ENCODE peak calls at places on chromosome 4, in four cellular contexts. B is effector memory CD4-positive, alpha-beta T cell; U is right cardiac atrium; Z is SHP77. I is an unnamed sample.

GRCh38 chr4:137909910-137910309 is 332.2 kb downstream of the SLC7A11 start:
- DNase-seq in B (no peak), U (peak; percentile 31), Z (peak; percentile 59), I (no peak)

GRCh38 chr4:4995103-4995761 is 24.0 kb downstream of the CYTL1 start:
- DNase-seq in B (no peak), Z (peak; percentile 19), U (peak; percentile 77), I (no peak)

GRCh38 chr4:41693629-41694028 is 54.9 kb downstream of the PHOX2B start:
- DNase-seq in B (no peak), U (no peak), Z (no peak), I (no peak)

GRCh38 chr4:26124753-26125236 is 196.0 kb upstream of the RBPJ start:
- DNase-seq in B (no peak), Z (no peak), U (no peak), I (no peak)

GRCh38 chr4:114209589-114209988 is 230.1 kb upstream of the ARSJ start:
- DNase-seq in U (no peak), Z (no peak), B (no peak), I (no peak)

GRCh38 chr4:186666252-186666651 is 57.4 kb downstream of the FAT1 start:
- DNase-seq in Z (no peak), U (no peak), B (no peak), I (no peak)

GRCh38 chr4:82745173-82745842 is 53.3 kb downstream of the SCD5 start:
- DNase-seq in U (no peak), Z (no peak), B (no peak), I (no peak)

GRCh38 chr4:142036795-142037583 is 400.6 kb downstream of the IL15 start:
- DNase-seq in Z (no peak), U (no peak), B (no peak), I (no peak)

GRCh38 chr4:154999950-155000578 is 208.4 kb upstream of the NPY2R start:
- DNase-seq in U (no peak), Z (no peak), B (no peak), I (no peak)

GRCh38 chr4:4392501-4393183 is 5.7 kb downstream of the NSG1 start:
- DNase-seq in U (no peak), B (no peak), Z (no peak), I (no peak)

GRCh38 chr4:182245541-182246245 is 2.5 kb downstream of the TENM3 start:
- DNase-seq in Z (no peak), U (no peak), B (no peak), I (no peak)

GRCh38 chr4:39045791-39046221 is 13.6 kb upstream of the TMEM156 start:
- DNase-seq in B (no peak), Z (no peak), U (no peak), I (peak; percentile 7)

GRCh38 chr4:151284534-151285245 is 7.7 kb downstream of the PRSS48 start:
- DNase-seq in U (no peak), B (no peak), Z (no peak), I (no peak)

GRCh38 chr4:110087116-110087708 is 111.2 kb downstream of the ELOVL6 start:
- DNase-seq in U (no peak), Z (peak; percentile 29), B (no peak), I (no peak)

GRCh38 chr4:148822572-148823418 is 380.6 kb upstream of the NR3C2 start:
- DNase-seq in Z (no peak), B (no peak), U (no peak), I (no peak)